ENCODE peak calls at places on chromosomes 5 and 9, in five cellular contexts. U is H9, I is trophoblast cell, L is H1, X is neuronal stem cell. K is an unnamed sample.

GRCh38 chr9:14198544-14199510 is 115.1 kb downstream of the NFIB start:
- DNase-seq in I (no peak), U (no peak), X (no peak), L (no peak), K (no peak)

GRCh38 chr9:127989094-127989493 is 8.3 kb upstream of the EEIG1 start:
- DNase-seq in I (no peak), L (no peak), U (no peak), X (no peak), K (no peak)

GRCh38 chr5:52139888-52140580 is 647.7 kb upstream of the ITGA1 start:
- DNase-seq in L (no peak), X (no peak), I (no peak), U (no peak), K (no peak)

GRCh38 chr5:92994392-92994791 is 586.6 kb downstream of the NR2F1-AS1 start:
- DNase-seq in L (no peak), I (no peak), X (no peak), U (no peak), K (no peak)

GRCh38 chr5:157109744-157110143 is 900 bp upstream of the HAVCR2 start:
- DNase-seq in X (no peak), L (no peak), I (no peak), U (no peak), K (no peak)

GRCh38 chr5:138339086-138339456 is 1.0 kb downstream of the FAM53C start:
- DNase-seq in U (no peak), I (no peak), X (no peak), L (no peak), K (peak; percentile 53)

GRCh38 chr5:37532976-37533740 is 154.0 kb downstream of the WDR70 start:
- DNase-seq in X (no peak), U (no peak), L (no peak), I (peak; percentile 86), K (no peak)

GRCh38 chr5:122153230-122153629 is 23.9 kb downstream of the ZNF474 start:
- DNase-seq in X (no peak), U (no peak), L (no peak), I (no peak), K (peak; percentile 77)

GRCh38 chr5:139636207-139636792 is 11.8 kb upstream of the CXXC5 start:
- DNase-seq in L (peak; percentile 57), U (no peak), I (no peak), X (no peak), K (no peak)

GRCh38 chr5:137200906-137201305 is 298.2 kb downstream of the SPOCK1 start:
- DNase-seq in X (peak; percentile 27), I (no peak), U (no peak), L (no peak), K (no peak)

GRCh38 chr9:21744874-21745273 is 57.6 kb upstream of the MTAP start:
- DNase-seq in X (no peak), L (no peak), U (no peak), I (no peak), K (no peak)

GRCh38 chr9:73118898-73119554 is 32.6 kb upstream of the ANXA1 start:
- DNase-seq in L (no peak), U (no peak), I (no peak), X (no peak), K (no peak)

GRCh38 chr5:1068204-1068894 is 43.5 kb downstream of the SLC12A7 start:
- DNase-seq in I (no peak), X (no peak), U (no peak), L (no peak), K (no peak)

GRCh38 chr5:16593013-16593412 is 23.8 kb downstream of the RETREG1 start:
- DNase-seq in L (no peak), U (no peak), X (no peak), I (no peak), K (no peak)

GRCh38 chr9:135804588-135805421 is 102.5 kb downstream of the CAMSAP1 start:
- DNase-seq in L (peak; percentile 68), I (no peak), X (no peak), U (peak; percentile 65), K (peak; percentile 3)

GRCh38 chr5:138850854-138851253 is 24.3 kb downstream of the LRRTM2 start:
- DNase-seq in U (no peak), I (no peak), X (no peak), L (no peak), K (no peak)

GRCh38 chr9:84136119-84136868 is 155.7 kb downstream of the RMI1 start:
- DNase-seq in X (no peak), I (peak; percentile 44), U (no peak), L (no peak), K (peak; percentile 78)

GRCh38 chr5:178341091-178341960 is 108.7 kb upstream of the PHYKPL start:
- DNase-seq in I (no peak), L (no peak), X (no peak), U (no peak), K (no peak)

GRCh38 chr5:58401701-58402100 is 58.2 kb downstream of the PLK2 start:
- DNase-seq in L (no peak), I (no peak), X (no peak), U (no peak), K (no peak)

GRCh38 chr5:40743771-40744170 is 12.0 kb downstream of the TTC33 start:
- DNase-seq in L (no peak), I (no peak), X (no peak), U (no peak), K (no peak)

GRCh38 chr5:115559524-115559923 is 14.9 kb upstream of the FEM1C start:
- DNase-seq in X (no peak), I (no peak), L (no peak), U (no peak), K (peak; percentile 46)

GRCh38 chr9:115133649-115134048 is 15.7 kb upstream of the TNC start:
- DNase-seq in L (no peak), X (no peak), I (no peak), U (no peak), K (peak; percentile 94)

GRCh38 chr9:125752070-125752628 is 5.0 kb downstream of the PBX3 start:
- DNase-seq in I (no peak), L (no peak), X (no peak), U (no peak), K (no peak)

GRCh38 chr5:147575598-147575997 is 65.7 kb upstream of the DPYSL3 start:
- DNase-seq in U (no peak), I (no peak), L (no peak), X (no peak), K (no peak)
- H2BK12ac ChIP-seq in U (no peak overlapping the region), I (no peak overlapping the region), L (no peak overlapping the region), X (no peak overlapping the region), K (no peak overlapping the region)

DNA sequence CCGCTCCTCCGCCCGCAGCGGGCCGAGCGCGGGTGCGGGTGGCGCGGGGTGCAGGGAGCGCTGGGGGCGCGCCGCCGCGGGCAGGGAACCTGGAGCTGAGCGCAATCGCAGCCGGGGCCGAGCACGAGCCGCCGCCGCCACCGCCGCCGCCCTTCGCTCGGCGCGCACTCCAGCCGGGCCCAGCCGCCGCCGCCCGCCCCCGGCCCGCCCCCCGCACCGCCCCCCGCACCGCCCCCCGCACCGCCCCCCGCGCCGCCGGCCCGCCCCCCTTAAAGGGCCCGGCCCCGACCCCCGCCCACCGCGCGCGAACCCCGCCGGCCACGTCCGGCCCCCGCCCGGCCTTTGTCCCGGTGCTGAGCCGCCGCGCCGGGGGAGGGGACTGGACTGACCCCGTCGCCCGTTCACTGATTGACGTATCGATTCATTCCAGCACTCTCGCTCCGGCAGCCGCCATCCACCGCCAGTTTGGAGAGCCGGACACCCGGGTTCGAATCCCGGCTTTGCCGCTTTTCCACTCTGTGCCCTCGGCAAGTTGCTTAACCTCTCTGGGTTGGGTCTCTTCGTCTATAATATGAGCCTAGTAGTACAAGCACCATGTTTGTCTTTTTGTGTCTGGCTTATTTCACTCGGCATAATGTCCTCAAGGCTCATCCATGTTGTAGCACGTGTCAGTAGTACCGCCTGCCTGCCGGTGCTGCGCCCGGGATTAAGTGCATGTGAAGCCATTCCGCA is at the start of gene SH3PXD2B:
- DNase-seq in I (peak; percentile 61), U (peak; percentile 85), L (peak; percentile 82), X (peak; percentile 69), K (peak; percentile 56)
- H2AK5ac ChIP-seq in I (peak within 1 kb of the TSS; percentile 14), U (no peak within 1 kb of the TSS), L (peak within 1 kb of the TSS; percentile 4), X (peak within 1 kb of the TSS; percentile 53), K (peak within 1 kb of the TSS; percentile 3)

GRCh38 chr5:10665799-10666198 is 95.2 kb downstream of the DAP start:
- DNase-seq in X (no peak), U (no peak), I (no peak), L (no peak), K (no peak)

GRCh38 chr5:10662661-10663245 is 98.3 kb downstream of the DAP start:
- DNase-seq in U (no peak), I (no peak), X (no peak), L (no peak), K (no peak)

GRCh38 chr5:10662083-10662482 is 98.2 kb downstream of the ANKRD33B start:
- DNase-seq in L (no peak), X (no peak), I (no peak), U (no peak), K (no peak)

GRCh38 chr5:10661401-10661800 is 97.5 kb downstream of the ANKRD33B start:
- DNase-seq in I (no peak), X (no peak), L (no peak), U (no peak), K (no peak)

DNA sequence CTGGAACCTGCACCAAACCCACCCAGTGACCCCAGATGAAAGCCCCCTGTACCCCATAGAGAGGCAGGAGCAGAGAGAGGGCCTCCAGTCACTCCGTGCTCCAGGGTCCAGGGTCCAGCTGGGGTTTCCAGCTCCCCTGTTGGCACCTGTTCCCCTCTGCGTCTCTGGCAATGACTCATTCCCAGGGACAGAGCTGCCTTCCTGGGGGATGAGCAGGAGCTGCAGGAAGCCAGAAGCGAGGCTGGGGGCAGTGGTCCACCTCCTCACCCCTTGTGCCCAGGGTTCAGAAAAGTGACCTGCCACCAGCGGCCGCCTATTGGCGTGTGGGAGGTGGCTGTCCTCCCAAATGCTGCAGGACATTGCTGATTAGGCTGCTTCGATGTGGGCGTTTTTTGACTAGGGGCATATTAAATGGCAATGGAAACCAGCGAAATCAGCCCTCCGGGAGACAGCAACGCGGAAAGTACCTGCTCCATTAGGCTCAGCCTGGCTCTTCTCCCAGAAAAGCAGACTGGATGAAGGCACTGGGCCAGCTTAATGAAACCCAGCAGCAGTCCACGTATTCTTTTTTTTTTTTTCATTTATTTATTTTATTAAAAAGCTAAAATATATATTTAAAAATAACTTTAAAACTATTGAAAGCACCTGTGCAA is 97.4 kb downstream of the DAP start:
- DNase-seq in I (no peak), X (no peak), L (no peak), U (no peak), K (no peak)
- H2AFZ ChIP-seq in I (no peak overlapping the region), X (peak overlapping the region; percentile 16), L (peak overlapping the region; percentile 6), U (no peak overlapping the region), K (no peak overlapping the region)

GRCh38 chr5:81606150-81606549 is 144.7 kb downstream of the SSBP2 start:
- DNase-seq in L (no peak), U (peak; percentile 32), I (no peak), X (peak; percentile 61), K (no peak)

GRCh38 chr5:81604193-81604592 is 146.7 kb downstream of the SSBP2 start:
- DNase-seq in U (no peak), I (no peak), X (no peak), L (no peak), K (no peak)

GRCh38 chr5:81605299-81605698 is 145.6 kb downstream of the SSBP2 start:
- DNase-seq in X (no peak), I (no peak), U (no peak), L (no peak), K (no peak)

GRCh38 chr5:81609810-81610375 is 141.0 kb downstream of the SSBP2 start:
- DNase-seq in U (no peak), X (no peak), I (peak; percentile 22), L (no peak), K (no peak)
- H2BK12ac ChIP-seq in U (no peak overlapping the region), X (no peak overlapping the region), I (no peak overlapping the region), L (no peak overlapping the region), K (no peak overlapping the region)

GRCh38 chr9:76372345-76372744 is 21.9 kb downstream of the RFK start:
- DNase-seq in X (no peak), U (no peak), L (no peak), I (no peak), K (no peak)
- H2AK5ac ChIP-seq in X (no peak overlapping the region), U (no peak overlapping the region), L (no peak overlapping the region), I (no peak overlapping the region), K (no peak overlapping the region)

GRCh38 chr5:72308853-72309191 is 11.2 kb downstream of the MRPS27 start:
- DNase-seq in U (no peak), L (no peak), X (no peak), I (no peak), K (no peak)
- H2AFZ ChIP-seq in U (no peak overlapping the region), L (peak overlapping the region; percentile 54), X (no peak overlapping the region), I (no peak overlapping the region), K (no peak overlapping the region)

K was measured in mesenchymal stem cell.